ENCODE peak calls at places on chromosome 2, in four cellular contexts. One of them, this sample, is unnamed.

GRCh38 chr2:44748-45341 is 1.5 kb downstream of the FAM110C start:
- DNase-seq in GM18507: no peak
- DNase-seq in skeletal muscle cell: no peak
- DNase-seq in AML-193: no peak
- DNase-seq in this sample: no peak

GRCh38 chr2:231925303-231926179 is 655 bp downstream of the NPPC start:
- DNase-seq in AML-193: peak; percentile 46
- DNase-seq in skeletal muscle cell: peak; percentile 42
- DNase-seq in GM18507: peak; percentile 78
- DNase-seq in this sample: no peak

GRCh38 chr2:46850742-46851141 is 64.9 kb downstream of the MCFD2 start:
- DNase-seq in skeletal muscle cell: peak; percentile 70
- DNase-seq in AML-193: no peak
- DNase-seq in GM18507: no peak
- DNase-seq in this sample: no peak

GRCh38 chr2:149427371-149427770 is 97.0 kb downstream of the LYPD6 start:
- DNase-seq in skeletal muscle cell: no peak
- DNase-seq in AML-193: no peak
- DNase-seq in GM18507: no peak
- DNase-seq in this sample: no peak

GRCh38 chr2:105378921-105379383 is 19.9 kb downstream of the FHL2 start:
- DNase-seq in AML-193: no peak
- DNase-seq in skeletal muscle cell: no peak
- DNase-seq in GM18507: no peak
- DNase-seq in this sample: no peak

GRCh38 chr2:46555646-46556205 is 76.4 kb downstream of the TMEM247 start:
- DNase-seq in AML-193: no peak
- DNase-seq in GM18507: no peak
- DNase-seq in skeletal muscle cell: no peak
- DNase-seq in this sample: no peak

GRCh38 chr2:181781082-181781786 is 100.9 kb upstream of the NEUROD1 start:
- DNase-seq in AML-193: peak; percentile 35
- DNase-seq in GM18507: no peak
- DNase-seq in skeletal muscle cell: no peak
- DNase-seq in this sample: no peak

GRCh38 chr2:197853549-197853948 is 49.2 kb downstream of the PLCL1 start:
- DNase-seq in AML-193: no peak
- DNase-seq in skeletal muscle cell: no peak
- DNase-seq in GM18507: no peak
- DNase-seq in this sample: no peak

GRCh38 chr2:1584691-1585485 is 159.4 kb downstream of the PXDN start:
- DNase-seq in GM18507: no peak
- DNase-seq in AML-193: no peak
- DNase-seq in skeletal muscle cell: no peak
- DNase-seq in this sample: no peak

GRCh38 chr2:75833386-75833785 is 122.7 kb upstream of the GCFC2 start:
- DNase-seq in AML-193: no peak
- DNase-seq in GM18507: no peak
- DNase-seq in skeletal muscle cell: no peak
- DNase-seq in this sample: no peak

GRCh38 chr2:14975401-14975800 is 342.9 kb downstream of the LRATD1 start:
- DNase-seq in AML-193: no peak
- DNase-seq in skeletal muscle cell: no peak
- DNase-seq in GM18507: no peak
- DNase-seq in this sample: no peak

GRCh38 chr2:199861116-199861774 is 10.3 kb upstream of the FTCDNL1 start:
- DNase-seq in GM18507: no peak
- DNase-seq in skeletal muscle cell: no peak
- DNase-seq in AML-193: peak; percentile 62
- DNase-seq in this sample: no peak

GRCh38 chr2:231488331-231488730 is 24.0 kb upstream of the NCL start:
- DNase-seq in AML-193: no peak
- DNase-seq in skeletal muscle cell: no peak
- DNase-seq in GM18507: no peak
- DNase-seq in this sample: no peak

GRCh38 chr2:222561817-222562424 is 94.0 kb downstream of the FARSB start:
- DNase-seq in GM18507: peak; percentile 44
- DNase-seq in AML-193: peak; percentile 67
- DNase-seq in skeletal muscle cell: no peak
- DNase-seq in this sample: peak; percentile 13

GRCh38 chr2:234723400-234723799 is 226.5 kb upstream of the ARL4C start:
- DNase-seq in AML-193: no peak
- DNase-seq in skeletal muscle cell: no peak
- DNase-seq in GM18507: no peak
- DNase-seq in this sample: no peak

GRCh38 chr2:113407446-113408099 is 29.9 kb upstream of the ZNG1B start:
- DNase-seq in AML-193: no peak
- DNase-seq in GM18507: no peak
- DNase-seq in skeletal muscle cell: no peak
- DNase-seq in this sample: no peak

GRCh38 chr2:9099341-9099751 is 95.9 kb upstream of the MBOAT2 start:
- DNase-seq in GM18507: peak; percentile 17
- DNase-seq in skeletal muscle cell: peak; percentile 23
- DNase-seq in AML-193: no peak
- DNase-seq in this sample: peak; percentile 76

GRCh38 chr2:200786423-200786822 is 25.3 kb upstream of the BZW1 start:
- DNase-seq in AML-193: no peak
- DNase-seq in skeletal muscle cell: no peak
- DNase-seq in GM18507: no peak
- DNase-seq in this sample: no peak

GRCh38 chr2:67463810-67464209 is 66.7 kb downstream of the ETAA1 start:
- DNase-seq in AML-193: no peak
- DNase-seq in GM18507: no peak
- DNase-seq in skeletal muscle cell: no peak
- DNase-seq in this sample: no peak

GRCh38 chr2:241866896-241867631 is 2.5 kb upstream of the RTP5 start:
- DNase-seq in GM18507: no peak
- DNase-seq in AML-193: no peak
- DNase-seq in skeletal muscle cell: no peak
- DNase-seq in this sample: no peak

GRCh38 chr2:38148501-38148900 is 72.5 kb upstream of the CYP1B1 start:
- DNase-seq in skeletal muscle cell: peak; percentile 80
- DNase-seq in AML-193: peak; percentile 82
- DNase-seq in GM18507: no peak
- DNase-seq in this sample: no peak

GRCh38 chr2:197204855-197205254 is 105.7 kb downstream of the ANKRD44 start:
- DNase-seq in skeletal muscle cell: no peak
- DNase-seq in AML-193: no peak
- DNase-seq in GM18507: no peak
- DNase-seq in this sample: no peak

GRCh38 chr2:120612931-120613330 is 122.7 kb upstream of the GLI2 start:
- DNase-seq in AML-193: no peak
- DNase-seq in GM18507: no peak
- DNase-seq in skeletal muscle cell: no peak
- DNase-seq in this sample: no peak

GRCh38 chr2:18834341-18834740 is 245.0 kb upstream of the NT5C1B start:
- DNase-seq in skeletal muscle cell: peak; percentile 85
- DNase-seq in GM18507: no peak
- DNase-seq in AML-193: no peak
- DNase-seq in this sample: no peak

GRCh38 chr2:121019073-121019472 is 265.9 kb downstream of the TFCP2L1 start:
- DNase-seq in skeletal muscle cell: no peak
- DNase-seq in GM18507: no peak
- DNase-seq in AML-193: no peak
- DNase-seq in this sample: no peak